ENCODE peak calls at places on chromosomes 12 and 14, in seven cellular contexts. S is right atrium auricular region, T is pancreas, W is AG04449, V is AG04450, F is IMR-90, J is A673. M is an unnamed sample.

GRCh38 chr12:130131817-130132216 is 30.4 kb upstream of the FZD10 start:
- DNase-seq in S (no peak), T (no peak), W (no peak), V (no peak), F (no peak), J (no peak), M (no peak)

GRCh38 chr12:27048822-27049752 is 26.7 kb downstream of the MED21 start:
- DNase-seq in S (no peak), T (no peak), W (peak; percentile 77), V (peak; percentile 63), F (peak; percentile 91), J (peak; percentile 32), M (peak; percentile 84)

GRCh38 chr12:1634590-1635191 is 5.7 kb downstream of the WNT5B start:
- DNase-seq in S (peak; percentile 79), T (peak; percentile 91), W (no peak), V (peak; percentile 49), F (peak; percentile 69), J (peak; percentile 89), M (peak; percentile 83)

GRCh38 chr12:90858261-90858660 is 96.7 kb downstream of the CCER1 start:
- DNase-seq in S (no peak), T (no peak), W (no peak), V (no peak), F (peak; percentile 24), J (peak; percentile 28), M (peak; percentile 61)

GRCh38 chr12:31005944-31006361 is 67.7 kb upstream of the DDX11 start:
- DNase-seq in S (no peak), T (no peak), W (peak; percentile 24), V (no peak), F (peak; percentile 20), J (no peak), M (peak; percentile 17)

GRCh38 chr12:56596815-56597214 is 33.3 kb downstream of the BAZ2A start:
- DNase-seq in S (no peak), T (no peak), W (no peak), V (no peak), F (no peak), J (no peak), M (no peak)

GRCh38 chr14:99454246-99454645 is 26.4 kb downstream of the SETD3 start:
- DNase-seq in S (no peak), T (no peak), W (no peak), V (no peak), F (no peak), J (no peak), M (no peak)

GRCh38 chr12:113052326-113052725 is 4.2 kb upstream of the DTX1 start:
- DNase-seq in S (no peak), T (no peak), W (no peak), V (no peak), F (no peak), J (no peak), M (no peak)

GRCh38 chr14:102610968-102611811 is 18.7 kb downstream of the RCOR1 start:
- DNase-seq in S (no peak), T (no peak), W (no peak), V (no peak), F (no peak), J (no peak), M (no peak)

GRCh38 chr14:101835166-101835557 is 73.7 kb downstream of the PPP2R5C start:
- DNase-seq in S (no peak), T (no peak), W (no peak), V (no peak), F (peak; percentile 34), J (no peak), M (no peak)

GRCh38 chr12:9943244-9943643 is 11.1 kb upstream of the CLEC2A start:
- DNase-seq in S (no peak), T (peak; percentile 50), W (no peak), V (no peak), F (no peak), J (no peak), M (no peak)

GRCh38 chr14:51554339-51554920 is 97.3 kb upstream of the FRMD6 start:
- DNase-seq in S (no peak), T (no peak), W (peak; percentile 91), V (peak; percentile 64), F (peak; percentile 96), J (no peak), M (peak; percentile 81)

GRCh38 chr14:65238456-65238855 is 136.1 kb upstream of the MAX start:
- DNase-seq in S (no peak), T (no peak), W (no peak), V (peak; percentile 66), F (peak; percentile 82), J (no peak), M (peak; percentile 92)

GRCh38 chr14:59483360-59483759 is 848 bp downstream of the L3HYPDH start:
- DNase-seq in S (no peak), T (no peak), W (peak; percentile 31), V (peak; percentile 41), F (peak; percentile 84), J (peak; percentile 25), M (peak; percentile 72)

GRCh38 chr12:65362231-65362630 is 83.7 kb downstream of the MSRB3 start:
- DNase-seq in S (no peak), T (no peak), W (no peak), V (no peak), F (peak; percentile 22), J (no peak), M (peak; percentile 4)

GRCh38 chr14:57391609-57392195 is 1.3 kb downstream of the NAA30 start:
- DNase-seq in S (no peak), T (no peak), W (no peak), V (no peak), F (peak; percentile 8), J (peak; percentile 21), M (no peak)

GRCh38 chr12:31003861-31004640 is 69.6 kb upstream of the DDX11 start:
- DNase-seq in S (no peak), T (peak; percentile 12), W (no peak), V (no peak), F (no peak), J (no peak), M (no peak)

GRCh38 chr12:1350055-1350933 is 244.1 kb downstream of the FBXL14 start:
- DNase-seq in S (no peak), T (no peak), W (peak; percentile 61), V (peak; percentile 53), F (peak; percentile 86), J (peak; percentile 17), M (peak; percentile 62)

GRCh38 chr12:102510463-102510862 is 30.1 kb upstream of the IGF1 start:
- DNase-seq in S (no peak), T (no peak), W (no peak), V (no peak), F (no peak), J (no peak), M (no peak)

GRCh38 chr12:27575099-27575779 is 51.2 kb downstream of the PPFIBP1 start:
- DNase-seq in S (no peak), T (no peak), W (no peak), V (no peak), F (peak; percentile 41), J (no peak), M (no peak)

GRCh38 chr12:124567035-124567672 is at the start of gene NCOR2:
- DNase-seq in S (no peak), T (no peak), W (no peak), V (no peak), F (no peak), J (peak; percentile 58), M (no peak)

GRCh38 chr14:99055019-99055418 is 217.0 kb downstream of the BCL11B start:
- DNase-seq in S (no peak), T (no peak), W (no peak), V (no peak), F (no peak), J (no peak), M (no peak)

DNA sequence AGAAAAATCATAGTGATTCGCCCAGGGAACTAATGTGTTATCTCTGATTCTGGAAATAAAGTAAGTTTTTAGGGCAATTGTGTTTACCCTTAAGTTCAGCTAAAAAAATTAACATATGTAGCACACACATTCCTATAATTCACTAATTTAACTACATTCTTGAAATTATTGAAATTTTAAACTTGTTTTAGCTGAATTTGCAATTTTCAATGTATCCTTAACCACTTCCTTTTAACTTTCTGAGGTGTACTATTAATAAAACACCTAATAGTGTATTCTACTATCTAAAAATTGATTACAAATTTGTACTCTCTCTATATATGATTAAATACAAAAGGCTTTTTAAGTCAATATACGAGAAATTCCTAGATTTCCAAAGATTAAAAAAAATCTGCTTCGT is 2.2 kb downstream of the KLHL28 start:
- DNase-seq in S (no peak), T (no peak), W (no peak), V (no peak), F (no peak), J (no peak), M (no peak)
- H3K4me3 ChIP-seq in S (no peak overlapping the region), T (no peak overlapping the region), W (no peak overlapping the region), V (no peak overlapping the region), F (no peak overlapping the region), J (peak overlapping the region; percentile 76), M (peak overlapping the region; percentile 87)

DNA sequence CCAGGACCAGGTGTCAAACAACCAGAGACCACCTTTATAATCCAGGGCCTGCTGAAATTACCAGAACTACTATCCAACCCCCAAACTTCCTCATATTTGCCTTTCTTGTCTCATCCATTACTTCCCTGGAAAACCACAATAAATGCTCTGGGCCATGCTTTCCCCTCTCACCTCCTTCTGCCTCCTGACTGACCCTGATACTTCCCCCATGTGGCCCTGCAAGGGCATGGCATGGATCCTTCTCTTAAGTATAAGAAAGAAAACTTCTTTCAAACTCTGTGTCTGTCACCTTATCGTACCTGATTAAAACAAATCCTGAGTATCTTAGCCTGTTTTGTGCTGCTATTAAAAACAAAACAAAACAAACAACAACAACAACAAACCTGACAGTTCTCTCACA is 44.7 kb upstream of the CRACR2A start:
- DNase-seq in S (no peak), T (no peak), W (no peak), V (no peak), F (no peak), J (no peak), M (no peak)
- TF ChIP-seq CTCF in S (no peak), T (no peak), W (no peak), V (no peak), F (no peak), J (no peak), M (no peak)

GRCh38 chr14:76811561-76811960 is 1.1 kb downstream of the ANGEL1 start:
- DNase-seq in S (no peak), T (no peak), W (no peak), V (no peak), F (peak; percentile 52), J (no peak), M (peak; percentile 42)
- H3K4me3 ChIP-seq in S (peak overlapping the region; percentile 76), T (peak overlapping the region; percentile 70), W (peak overlapping the region; percentile 75), V (peak overlapping the region; percentile 73), F (peak overlapping the region; percentile 56), J (peak overlapping the region; percentile 86), M (peak overlapping the region; percentile 78)

GRCh38 chr12:58302487-58303011 is 361.2 kb downstream of the ATP23 start:
- DNase-seq in S (no peak), T (no peak), W (no peak), V (no peak), F (no peak), J (no peak), M (no peak)
- TF ChIP-seq CTCF in S (no peak), T (no peak), W (no peak), V (no peak), F (no peak), J (no peak), M (no peak)